ENCODE peak calls at places on chromosome 4, in five cellular contexts. One of them, this sample, is unnamed.

GRCh38 chr4:6087669-6088068 is 69.4 kb upstream of the C4orf50 start:
- DNase-seq in GM12878: no peak
- DNase-seq in H1: peak; percentile 59
- DNase-seq in HepG2: peak; percentile 39
- DNase-seq in K562: peak; percentile 44
- DNase-seq in this sample: peak; percentile 54

GRCh38 chr4:20483416-20483815 is 216.8 kb upstream of the PACRGL start:
- DNase-seq in H1: no peak
- DNase-seq in HepG2: no peak
- DNase-seq in K562: no peak
- DNase-seq in GM12878: no peak
- DNase-seq in this sample: no peak

GRCh38 chr4:15890246-15890829 is 48.2 kb downstream of the FGFBP1 start:
- DNase-seq in GM12878: no peak
- DNase-seq in K562: no peak
- DNase-seq in HepG2: no peak
- DNase-seq in H1: no peak
- DNase-seq in this sample: no peak

GRCh38 chr4:175951794-175952193 is 113.8 kb upstream of the WDR17 start:
- DNase-seq in GM12878: no peak
- DNase-seq in H1: no peak
- DNase-seq in HepG2: no peak
- DNase-seq in K562: no peak
- DNase-seq in this sample: peak; percentile 37

GRCh38 chr4:182478475-182478874 is 235.3 kb downstream of the TENM3 start:
- DNase-seq in HepG2: peak; percentile 29
- DNase-seq in K562: peak; percentile 7
- DNase-seq in GM12878: no peak
- DNase-seq in H1: no peak
- DNase-seq in this sample: peak; percentile 20

GRCh38 chr4:38046735-38047487 is 86.7 kb downstream of the PTTG2 start:
- DNase-seq in K562: no peak
- DNase-seq in HepG2: no peak
- DNase-seq in H1: no peak
- DNase-seq in GM12878: no peak
- DNase-seq in this sample: no peak

GRCh38 chr4:121226362-121226761 is 62.2 kb upstream of the TNIP3 start:
- DNase-seq in K562: no peak
- DNase-seq in GM12878: no peak
- DNase-seq in H1: no peak
- DNase-seq in HepG2: no peak
- DNase-seq in this sample: no peak

GRCh38 chr4:152458801-152459302 is 77.0 kb downstream of the FBXW7 start:
- DNase-seq in HepG2: peak; percentile 10
- DNase-seq in GM12878: peak; percentile 31
- DNase-seq in H1: no peak
- DNase-seq in K562: no peak
- DNase-seq in this sample: no peak

GRCh38 chr4:87179751-87180150 is 40.7 kb downstream of the KLHL8 start:
- DNase-seq in K562: no peak
- DNase-seq in H1: no peak
- DNase-seq in HepG2: no peak
- DNase-seq in GM12878: no peak
- DNase-seq in this sample: no peak

GRCh38 chr4:20084488-20084887 is 167.2 kb upstream of the SLIT2 start:
- DNase-seq in GM12878: no peak
- DNase-seq in K562: peak; percentile 9
- DNase-seq in HepG2: no peak
- DNase-seq in H1: no peak
- DNase-seq in this sample: no peak

GRCh38 chr4:23320881-23321612 is 568.8 kb downstream of the PPARGC1A start:
- DNase-seq in K562: no peak
- DNase-seq in H1: no peak
- DNase-seq in GM12878: no peak
- DNase-seq in HepG2: no peak
- DNase-seq in this sample: no peak

GRCh38 chr4:18155062-18156041 is 133.8 kb upstream of the LCORL start:
- DNase-seq in K562: no peak
- DNase-seq in H1: no peak
- DNase-seq in HepG2: no peak
- DNase-seq in GM12878: no peak
- DNase-seq in this sample: no peak

GRCh38 chr4:41471126-41471665 is 66.8 kb upstream of the LIMCH1 start:
- DNase-seq in GM12878: no peak
- DNase-seq in K562: no peak
- DNase-seq in HepG2: no peak
- DNase-seq in H1: no peak
- DNase-seq in this sample: no peak

GRCh38 chr4:6474053-6474568 is 1.7 kb upstream of the PPP2R2C start:
- DNase-seq in H1: no peak
- DNase-seq in K562: peak; percentile 55
- DNase-seq in HepG2: peak; percentile 12
- DNase-seq in GM12878: no peak
- DNase-seq in this sample: peak; percentile 50

GRCh38 chr4:39963656-39964055 is 14.1 kb downstream of the PDS5A start:
- DNase-seq in K562: no peak
- DNase-seq in H1: no peak
- DNase-seq in GM12878: no peak
- DNase-seq in HepG2: no peak
- DNase-seq in this sample: no peak

GRCh38 chr4:69760455-69760854 is at the start of gene SULT1B1:
- DNase-seq in K562: no peak
- DNase-seq in HepG2: no peak
- DNase-seq in GM12878: no peak
- DNase-seq in H1: no peak
- DNase-seq in this sample: no peak

GRCh38 chr4:21733894-21734630 is 214.5 kb downstream of the KCNIP4 start:
- DNase-seq in H1: no peak
- DNase-seq in GM12878: no peak
- DNase-seq in K562: no peak
- DNase-seq in HepG2: no peak
- DNase-seq in this sample: no peak

GRCh38 chr4:72311291-72311690 is 257.7 kb downstream of the ADAMTS3 start:
- DNase-seq in HepG2: no peak
- DNase-seq in K562: no peak
- DNase-seq in GM12878: no peak
- DNase-seq in H1: no peak
- DNase-seq in this sample: no peak

GRCh38 chr4:12265554-12265953 is 836.9 kb upstream of the HS3ST1 start:
- DNase-seq in HepG2: no peak
- DNase-seq in GM12878: no peak
- DNase-seq in H1: no peak
- DNase-seq in K562: no peak
- DNase-seq in this sample: no peak

GRCh38 chr4:25845841-25846653 is 16.7 kb downstream of the SEL1L3 start:
- DNase-seq in HepG2: no peak
- DNase-seq in H1: no peak
- DNase-seq in K562: no peak
- DNase-seq in GM12878: no peak
- DNase-seq in this sample: no peak

GRCh38 chr4:53994382-53994781 is 70.0 kb downstream of the CHIC2 start:
- DNase-seq in HepG2: no peak
- DNase-seq in K562: no peak
- DNase-seq in GM12878: no peak
- DNase-seq in H1: no peak
- DNase-seq in this sample: no peak

GRCh38 chr4:180434131-180434895 is 1808.9 kb upstream of the TENM3 start:
- DNase-seq in GM12878: peak; percentile 16
- DNase-seq in K562: no peak
- DNase-seq in HepG2: no peak
- DNase-seq in H1: no peak
- DNase-seq in this sample: no peak

GRCh38 chr4:123127218-123127617 is 204.8 kb upstream of the NUDT6 start:
- DNase-seq in GM12878: no peak
- DNase-seq in H1: no peak
- DNase-seq in K562: no peak
- DNase-seq in HepG2: no peak
- DNase-seq in this sample: no peak

GRCh38 chr4:72666910-72667309 is 97.9 kb upstream of the ADAMTS3 start:
- DNase-seq in HepG2: no peak
- DNase-seq in H1: no peak
- DNase-seq in GM12878: no peak
- DNase-seq in K562: no peak
- DNase-seq in this sample: no peak

GRCh38 chr4:3484057-3484973 is 21.2 kb downstream of the DOK7 start:
- DNase-seq in GM12878: no peak
- DNase-seq in HepG2: peak; percentile 12
- DNase-seq in K562: no peak
- DNase-seq in H1: no peak
- DNase-seq in this sample: peak; percentile 23

GRCh38 chr4:185883591-185883990 is 71.6 kb upstream of the SORBS2 start:
- DNase-seq in H1: no peak
- DNase-seq in K562: no peak
- DNase-seq in GM12878: no peak
- DNase-seq in HepG2: no peak
- DNase-seq in this sample: no peak

DNA sequence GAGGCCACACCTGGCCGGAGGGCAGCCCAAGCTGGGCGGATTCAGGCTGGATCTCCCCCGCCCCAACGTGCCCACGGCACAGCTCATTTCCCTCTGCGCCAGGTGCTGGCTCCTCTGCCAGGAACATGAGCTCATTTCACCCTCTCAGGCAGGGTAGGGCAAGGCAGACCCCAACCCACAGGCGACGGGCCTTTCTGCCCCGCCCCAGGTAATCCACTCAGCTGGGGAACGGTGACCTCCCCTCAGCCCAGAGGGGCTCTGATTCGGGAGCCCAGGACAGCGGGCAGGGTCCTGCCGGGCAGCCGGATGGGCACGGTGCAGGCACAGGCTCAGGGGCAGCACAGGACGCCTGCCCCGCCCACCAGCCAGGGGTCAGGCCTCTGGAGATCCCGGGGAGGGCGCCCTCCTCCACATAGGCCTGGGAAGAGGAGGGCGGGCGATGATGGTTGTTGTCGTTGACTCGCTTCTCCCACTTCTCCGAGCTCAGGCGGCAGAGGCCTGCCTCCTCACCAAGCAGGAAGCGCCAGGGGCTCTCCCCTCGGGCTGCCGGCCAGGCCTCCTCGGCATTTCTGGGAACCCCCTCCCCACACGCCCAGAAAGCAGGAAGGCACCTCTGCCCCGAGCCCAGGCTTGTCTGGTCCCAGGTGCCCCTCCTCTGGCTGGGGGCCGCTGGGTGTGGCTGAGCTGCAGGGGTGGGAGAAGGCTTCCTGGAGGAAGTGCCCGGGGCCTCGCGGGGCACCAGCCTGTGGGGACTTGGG is 31.1 kb downstream of the TACC3 start:
- DNase-seq in GM12878: no peak
- DNase-seq in HepG2: peak; percentile 69
- DNase-seq in H1: no peak
- DNase-seq in K562: peak; percentile 65
- DNase-seq in this sample: no peak
- TF ChIP-seq CTCF in GM12878: no peak
- TF ChIP-seq CTCF in HepG2: peak; percentile 68
- TF ChIP-seq CTCF in H1: no peak
- TF ChIP-seq CTCF in K562: peak; percentile 28
- TF ChIP-seq CTCF in this sample: no peak

GRCh38 chr4:60195256-60195655 is 1004.9 kb upstream of the ADGRL3 start:
- DNase-seq in H1: no peak
- DNase-seq in HepG2: no peak
- DNase-seq in K562: no peak
- DNase-seq in GM12878: no peak
- DNase-seq in this sample: no peak
- TF ChIP-seq KDM1A in H1: no peak
- TF ChIP-seq KDM1A in HepG2: no peak
- TF ChIP-seq KDM1A in K562: no peak
- TF ChIP-seq KDM1A in GM12878: no peak
- TF ChIP-seq KDM1A in this sample: no peak

GRCh38 chr4:47482326-47482725 is 2.7 kb upstream of the ATP10D start:
- DNase-seq in GM12878: no peak
- DNase-seq in HepG2: no peak
- DNase-seq in H1: no peak
- DNase-seq in K562: no peak
- DNase-seq in this sample: no peak

GRCh38 chr4:47484169-47484568 is 906 bp upstream of the ATP10D start:
- DNase-seq in K562: no peak
- DNase-seq in HepG2: no peak
- DNase-seq in H1: no peak
- DNase-seq in GM12878: no peak
- DNase-seq in this sample: no peak

GRCh38 chr4:47485047-47485692 is at the start of gene ATP10D:
- DNase-seq in H1: peak; percentile 70
- DNase-seq in HepG2: peak; percentile 75
- DNase-seq in GM12878: peak; percentile 71
- DNase-seq in K562: peak; percentile 56
- DNase-seq in this sample: peak; percentile 62

GRCh38 chr4:47486306-47486705 is 1.2 kb downstream of the ATP10D start:
- DNase-seq in K562: no peak
- DNase-seq in HepG2: no peak
- DNase-seq in GM12878: no peak
- DNase-seq in H1: no peak
- DNase-seq in this sample: no peak

DNA sequence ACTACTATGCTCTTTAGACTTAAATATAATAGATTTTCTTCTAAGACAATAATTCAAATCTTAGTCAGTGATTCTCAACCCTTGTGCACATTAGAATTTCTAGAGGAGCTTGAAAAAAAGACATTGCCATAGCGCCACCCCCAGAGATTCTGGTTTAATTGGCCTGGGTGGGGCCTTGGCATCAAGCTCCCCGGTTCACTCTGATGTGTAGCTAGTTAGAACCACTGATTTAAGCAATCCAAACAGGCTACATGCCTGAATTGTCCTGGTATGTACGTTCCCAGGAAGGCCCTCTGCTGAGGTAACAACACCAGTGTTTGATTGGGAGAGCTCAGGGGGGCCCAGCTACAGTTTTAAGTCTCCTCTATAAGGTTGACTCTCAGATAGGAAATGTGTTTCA is 1.4 kb upstream of the ATP10D start:
- DNase-seq in H1: no peak
- DNase-seq in K562: no peak
- DNase-seq in HepG2: no peak
- DNase-seq in GM12878: no peak
- DNase-seq in this sample: no peak
- TF ChIP-seq CTCF in H1: no peak
- TF ChIP-seq CTCF in K562: no peak
- TF ChIP-seq CTCF in HepG2: no peak
- TF ChIP-seq CTCF in GM12878: peak; percentile 14
- TF ChIP-seq CTCF in this sample: no peak

DNA sequence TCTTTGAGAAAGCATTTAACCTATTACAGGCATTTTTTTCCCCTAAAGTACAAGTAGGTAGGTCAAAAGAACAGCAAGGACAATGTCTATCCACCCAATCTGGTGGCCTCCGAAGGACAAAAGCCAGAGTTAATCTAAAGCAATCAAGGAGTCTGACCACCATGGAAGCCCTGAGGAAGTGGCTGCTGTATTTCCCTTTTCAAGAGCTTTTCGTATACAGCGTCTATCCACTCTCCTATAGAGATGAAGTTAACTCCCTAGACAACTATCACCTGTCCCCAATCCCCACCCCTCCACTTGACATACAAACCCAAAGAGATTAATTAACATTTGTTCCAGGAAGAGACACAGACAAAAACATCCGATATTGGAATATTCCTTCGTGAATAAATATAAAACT is 85.5 kb downstream of the SNCA start:
- DNase-seq in GM12878: no peak
- DNase-seq in HepG2: no peak
- DNase-seq in H1: no peak
- DNase-seq in K562: no peak
- DNase-seq in this sample: no peak
- TF ChIP-seq KDM1A in GM12878: no peak
- TF ChIP-seq KDM1A in HepG2: no peak
- TF ChIP-seq KDM1A in H1: no peak
- TF ChIP-seq KDM1A in K562: no peak
- TF ChIP-seq KDM1A in this sample: no peak

This sample was measured in A549.